ENCODE peak calls at places on chromosome 4, in six cellular contexts. S is BJ, C is neural progenitor cell, M is endothelial cell, W is cardiac fibroblast, Z is mesothelial cell of epicardium. J is an unnamed sample.

GRCh38 chr4:37601527-37601926 is 84.6 kb downstream of the RELL1 start:
- DNase-seq in Z (no peak), W (peak), S (no peak), C (no peak), M (no peak), J (peak)

GRCh38 chr4:101355767-101356702 is 8.7 kb upstream of the PPP3CA start:
- DNase-seq in Z (no peak), C (no peak), M (no peak), W (peak), S (no peak), J (peak)

GRCh38 chr4:8182858-8183725 is 16.0 kb upstream of the SH3TC1 start:
- DNase-seq in M (no peak), Z (peak), C (no peak), W (peak), S (peak), J (no peak)

GRCh38 chr4:10667651-10668341 is 16.8 kb downstream of the CLNK start:
- DNase-seq in Z (no peak), C (peak), S (no peak), M (no peak), W (no peak), J (no peak)

GRCh38 chr4:129162450-129162849 is 66.5 kb downstream of the C4orf33 start:
- DNase-seq in S (no peak), C (no peak), W (no peak), M (no peak), Z (no peak), J (no peak)

GRCh38 chr4:80053140-80053910 is 19.7 kb downstream of the ANTXR2 start:
- DNase-seq in S (no peak), C (no peak), M (no peak), W (no peak), Z (no peak), J (no peak)

GRCh38 chr4:39970559-39971270 is 7.0 kb downstream of the PDS5A start:
- DNase-seq in Z (no peak), M (no peak), W (peak), S (no peak), C (peak), J (no peak)

GRCh38 chr4:109962401-109962800 is 49.7 kb downstream of the EGF start:
- DNase-seq in C (no peak), M (no peak), W (no peak), Z (no peak), S (no peak), J (no peak)

GRCh38 chr4:20251796-20252655 is at the start of gene SLIT2:
- DNase-seq in M (peak), S (no peak), Z (peak), W (peak), C (peak), J (peak)

GRCh38 chr4:177546745-177547144 is 104.5 kb upstream of the AGA start:
- DNase-seq in S (no peak), Z (no peak), C (no peak), M (no peak), W (peak), J (no peak)

GRCh38 chr4:184648220-184649025 is 824 bp downstream of the CASP3 start:
- DNase-seq in C (peak), W (peak), M (peak), Z (peak), S (no peak), J (no peak)

GRCh38 chr4:83255584-83255983 is 29.0 kb downstream of the COQ2 start:
- DNase-seq in S (peak), M (no peak), W (peak), C (no peak), Z (no peak), J (no peak)

GRCh38 chr4:26150948-26151347 is 169.9 kb upstream of the RBPJ start:
- DNase-seq in S (no peak), C (no peak), W (peak), M (no peak), Z (no peak), J (no peak)

GRCh38 chr4:1318488-1319213 is 28.4 kb upstream of the UVSSA start:
- DNase-seq in C (peak), W (no peak), Z (no peak), S (no peak), M (peak), J (no peak)
- TF ChIP-seq CTCF in C (peak), W (peak), Z (peak), S (peak), M (peak), J (peak)

DNA sequence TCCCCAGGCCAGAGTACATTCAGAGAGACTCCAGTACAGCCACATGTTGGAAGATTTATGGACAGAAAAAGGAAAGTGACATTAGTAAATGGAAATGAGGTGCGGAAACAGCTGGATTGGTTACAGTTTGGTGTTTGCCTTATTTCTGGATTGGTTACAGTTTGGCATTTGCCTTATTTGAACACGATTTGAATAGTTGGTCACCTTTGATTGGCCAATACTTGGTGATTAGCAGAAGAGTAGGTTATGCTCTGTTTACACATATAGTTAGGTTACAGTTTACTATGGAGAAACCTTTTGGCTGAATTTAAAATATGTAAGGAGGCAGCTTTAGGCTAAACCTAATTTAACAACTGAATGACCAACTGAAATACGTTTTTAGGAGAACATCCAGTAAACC is 173.7 kb downstream of the AASDH start:
- DNase-seq in S (no peak), C (no peak), W (no peak), M (no peak), Z (no peak), J (no peak)
- TF ChIP-seq CTCF in S (no peak), C (no peak), W (no peak), M (no peak), Z (no peak), J (no peak)

DNA sequence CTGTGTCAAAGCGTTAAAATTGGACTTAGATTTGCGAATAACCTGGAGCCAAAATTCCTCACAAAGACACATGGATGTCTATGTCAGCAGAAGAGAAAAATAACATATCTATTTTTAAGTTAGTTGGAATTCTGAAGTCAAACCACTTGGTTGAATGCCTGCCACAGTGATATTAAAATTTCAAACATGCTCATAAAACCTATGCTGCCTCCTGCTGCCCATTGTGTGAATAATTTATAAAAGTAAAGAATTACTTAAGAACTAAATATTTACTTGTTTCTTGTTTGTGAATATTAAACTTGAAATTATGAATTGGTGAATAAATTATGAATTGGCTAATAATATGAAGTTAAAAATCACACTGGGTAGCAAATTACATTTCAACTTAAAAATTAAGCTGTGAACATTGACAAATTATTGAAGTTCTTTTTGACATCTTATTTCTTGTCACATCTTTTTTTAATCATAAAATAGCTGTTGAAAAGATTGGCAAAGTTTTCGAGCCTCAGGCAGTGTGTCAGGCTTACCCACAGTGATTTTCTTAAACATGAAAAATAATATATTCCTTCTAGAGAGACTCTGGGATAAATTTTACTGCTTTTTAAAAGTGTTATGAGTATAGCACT is 35.4 kb downstream of the FABP2 start:
- DNase-seq in M (peak), C (peak), W (peak), Z (no peak), S (peak), J (peak)
- TF ChIP-seq CTCF in M (peak), C (peak), W (peak), Z (peak), S (peak), J (peak)

DNA sequence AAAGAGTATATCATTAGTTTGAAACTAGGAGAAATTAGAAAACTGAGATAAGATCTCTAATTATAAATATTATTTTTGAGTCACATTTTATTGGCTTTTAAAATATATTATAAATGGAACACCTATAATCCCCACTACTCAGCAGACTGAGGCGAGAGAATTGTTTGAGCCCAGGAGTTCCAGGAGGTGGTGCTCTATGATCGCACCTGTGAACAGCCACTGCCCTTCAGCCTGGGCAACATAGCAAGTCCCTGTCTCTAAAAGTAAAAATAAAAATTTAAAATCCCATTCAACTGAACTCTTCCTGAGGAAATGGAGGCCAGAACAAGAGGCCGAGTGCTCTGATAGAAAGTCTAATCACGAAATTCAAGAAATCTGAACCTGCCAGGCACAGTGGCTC is 6.3 kb upstream of the C4orf36 start:
- DNase-seq in W (peak), M (no peak), C (peak), Z (no peak), S (no peak), J (no peak)
- TF ChIP-seq CTCF in W (peak), M (no peak), C (peak), Z (no peak), S (peak), J (peak)